ENCODE peak calls at places on chromosomes 12 and 14, in eight cellular contexts. One of them, this sample, is unnamed.

GRCh38 chr12:95396849-95397498 is 77.0 kb upstream of the METAP2 start:
- DNase-seq in Calu3: no peak
- DNase-seq in T47D: no peak
- DNase-seq in RCC 7860: no peak
- DNase-seq in T-helper 1 cell: no peak
- DNase-seq in activated CD4-positive, alpha-beta T cell treated with anti-CD3 and anti-CD28 coated beads, Interleukin-2, amount 50 U/mL, for 4 hours: no peak
- DNase-seq in RWPE1: peak; percentile 87
- DNase-seq in NCI-H510A: no peak
- DNase-seq in this sample: no peak

GRCh38 chr12:27513155-27513824 is 10.7 kb upstream of the PPFIBP1 start:
- DNase-seq in activated CD4-positive, alpha-beta T cell treated with anti-CD3 and anti-CD28 coated beads, Interleukin-2, amount 50 U/mL, for 4 hours: no peak
- DNase-seq in NCI-H510A: no peak
- DNase-seq in Calu3: no peak
- DNase-seq in RWPE1: no peak
- DNase-seq in RCC 7860: no peak
- DNase-seq in T-helper 1 cell: no peak
- DNase-seq in T47D: no peak
- DNase-seq in this sample: no peak

GRCh38 chr14:59225281-59225680 is 36.8 kb downstream of the DAAM1 start:
- DNase-seq in RWPE1: no peak
- DNase-seq in activated CD4-positive, alpha-beta T cell treated with anti-CD3 and anti-CD28 coated beads, Interleukin-2, amount 50 U/mL, for 4 hours: no peak
- DNase-seq in T-helper 1 cell: no peak
- DNase-seq in NCI-H510A: no peak
- DNase-seq in RCC 7860: no peak
- DNase-seq in T47D: no peak
- DNase-seq in Calu3: no peak
- DNase-seq in this sample: no peak

GRCh38 chr12:83016226-83016835 is 329.6 kb downstream of the TMTC2 start:
- DNase-seq in RCC 7860: no peak
- DNase-seq in RWPE1: peak; percentile 26
- DNase-seq in activated CD4-positive, alpha-beta T cell treated with anti-CD3 and anti-CD28 coated beads, Interleukin-2, amount 50 U/mL, for 4 hours: no peak
- DNase-seq in T47D: no peak
- DNase-seq in Calu3: peak; percentile 50
- DNase-seq in NCI-H510A: no peak
- DNase-seq in T-helper 1 cell: no peak
- DNase-seq in this sample: no peak

GRCh38 chr12:39287409-39287808 is 155.5 kb downstream of the KIF21A start:
- DNase-seq in T-helper 1 cell: no peak
- DNase-seq in activated CD4-positive, alpha-beta T cell treated with anti-CD3 and anti-CD28 coated beads, Interleukin-2, amount 50 U/mL, for 4 hours: no peak
- DNase-seq in RCC 7860: no peak
- DNase-seq in NCI-H510A: no peak
- DNase-seq in T47D: no peak
- DNase-seq in Calu3: no peak
- DNase-seq in RWPE1: no peak
- DNase-seq in this sample: no peak

GRCh38 chr14:79278286-79278797 is 933.0 kb downstream of the DIO2 start:
- DNase-seq in RCC 7860: no peak
- DNase-seq in activated CD4-positive, alpha-beta T cell treated with anti-CD3 and anti-CD28 coated beads, Interleukin-2, amount 50 U/mL, for 4 hours: no peak
- DNase-seq in T-helper 1 cell: no peak
- DNase-seq in RWPE1: no peak
- DNase-seq in NCI-H510A: no peak
- DNase-seq in Calu3: no peak
- DNase-seq in T47D: no peak
- DNase-seq in this sample: no peak

GRCh38 chr12:131034631-131035267 is 81.0 kb downstream of the ADGRD1 start:
- DNase-seq in NCI-H510A: no peak
- DNase-seq in RWPE1: no peak
- DNase-seq in Calu3: no peak
- DNase-seq in T-helper 1 cell: no peak
- DNase-seq in RCC 7860: no peak
- DNase-seq in T47D: no peak
- DNase-seq in activated CD4-positive, alpha-beta T cell treated with anti-CD3 and anti-CD28 coated beads, Interleukin-2, amount 50 U/mL, for 4 hours: no peak
- DNase-seq in this sample: peak; percentile 53

GRCh38 chr12:4829793-4830162 is 79.9 kb upstream of the KCNA1 start:
- DNase-seq in T47D: no peak
- DNase-seq in activated CD4-positive, alpha-beta T cell treated with anti-CD3 and anti-CD28 coated beads, Interleukin-2, amount 50 U/mL, for 4 hours: no peak
- DNase-seq in NCI-H510A: no peak
- DNase-seq in Calu3: no peak
- DNase-seq in RWPE1: no peak
- DNase-seq in RCC 7860: no peak
- DNase-seq in T-helper 1 cell: no peak
- DNase-seq in this sample: no peak

GRCh38 chr12:95205685-95206084 is 11.6 kb downstream of the FGD6 start:
- DNase-seq in T-helper 1 cell: no peak
- DNase-seq in activated CD4-positive, alpha-beta T cell treated with anti-CD3 and anti-CD28 coated beads, Interleukin-2, amount 50 U/mL, for 4 hours: no peak
- DNase-seq in RCC 7860: peak; percentile 34
- DNase-seq in NCI-H510A: no peak
- DNase-seq in Calu3: peak; percentile 21
- DNase-seq in RWPE1: peak; percentile 68
- DNase-seq in T47D: no peak
- DNase-seq in this sample: no peak

GRCh38 chr12:112950701-112951100 is 12.4 kb downstream of the OAS3 start:
- DNase-seq in Calu3: no peak
- DNase-seq in RCC 7860: no peak
- DNase-seq in T-helper 1 cell: no peak
- DNase-seq in NCI-H510A: no peak
- DNase-seq in T47D: no peak
- DNase-seq in RWPE1: no peak
- DNase-seq in activated CD4-positive, alpha-beta T cell treated with anti-CD3 and anti-CD28 coated beads, Interleukin-2, amount 50 U/mL, for 4 hours: no peak
- DNase-seq in this sample: no peak

GRCh38 chr12:47885012-47885501 is 19.7 kb downstream of the VDR start:
- DNase-seq in RCC 7860: no peak
- DNase-seq in T-helper 1 cell: no peak
- DNase-seq in T47D: no peak
- DNase-seq in RWPE1: no peak
- DNase-seq in Calu3: no peak
- DNase-seq in activated CD4-positive, alpha-beta T cell treated with anti-CD3 and anti-CD28 coated beads, Interleukin-2, amount 50 U/mL, for 4 hours: peak; percentile 65
- DNase-seq in NCI-H510A: no peak
- DNase-seq in this sample: peak; percentile 71

GRCh38 chr12:121085842-121086353 is 46.8 kb upstream of the P2RX7 start:
- DNase-seq in activated CD4-positive, alpha-beta T cell treated with anti-CD3 and anti-CD28 coated beads, Interleukin-2, amount 50 U/mL, for 4 hours: no peak
- DNase-seq in T-helper 1 cell: no peak
- DNase-seq in NCI-H510A: no peak
- DNase-seq in RCC 7860: no peak
- DNase-seq in T47D: no peak
- DNase-seq in RWPE1: no peak
- DNase-seq in Calu3: no peak
- DNase-seq in this sample: no peak

GRCh38 chr14:65231286-65231980 is 129.1 kb upstream of the MAX start:
- DNase-seq in activated CD4-positive, alpha-beta T cell treated with anti-CD3 and anti-CD28 coated beads, Interleukin-2, amount 50 U/mL, for 4 hours: no peak
- DNase-seq in T-helper 1 cell: no peak
- DNase-seq in NCI-H510A: no peak
- DNase-seq in RCC 7860: no peak
- DNase-seq in T47D: no peak
- DNase-seq in RWPE1: no peak
- DNase-seq in Calu3: no peak
- DNase-seq in this sample: no peak

GRCh38 chr12:107145397-107145796 is 52.0 kb upstream of the CRY1 start:
- DNase-seq in RWPE1: peak; percentile 36
- DNase-seq in activated CD4-positive, alpha-beta T cell treated with anti-CD3 and anti-CD28 coated beads, Interleukin-2, amount 50 U/mL, for 4 hours: no peak
- DNase-seq in T47D: no peak
- DNase-seq in T-helper 1 cell: no peak
- DNase-seq in NCI-H510A: no peak
- DNase-seq in RCC 7860: peak; percentile 87
- DNase-seq in Calu3: no peak
- DNase-seq in this sample: no peak

This sample was measured in GM10248.